ENCODE peak calls at places on chromosomes 16 and 17, in eight cellular contexts. U is fibroblast of lung, B is endothelial cell of umbilical vein, G is IMR-90, Y is PC-3, V is neural progenitor cell, S is GM23248, T is H9. I is an unnamed sample. For H4K20me1 and H3K27me3, the result is how much of the 10 kb centered on the place peaks cover.

GRCh38 chr16:50114357-50115129 is 38.6 kb upstream of the TENT4B start:
- DNase-seq in U (no peak), B (no peak), G (no peak), Y (peak), V (no peak), S (peak), T (peak), I (no peak)

GRCh38 chr17:75074532-75074931 is 13.2 kb upstream of the SLC16A5 start:
- DNase-seq in U (no peak), B (no peak), G (no peak), Y (no peak), V (no peak), S (no peak), T (no peak), I (no peak)

GRCh38 chr17:80947200-80947940 is 44.3 kb upstream of the CHMP6 start:
- DNase-seq in U (no peak), B (no peak), G (no peak), Y (no peak), V (no peak), S (no peak), T (no peak), I (no peak)

GRCh38 chr16:10539256-10539655 is 41.1 kb downstream of the EMP2 start:
- DNase-seq in U (no peak), B (no peak), G (no peak), Y (peak), V (no peak), S (no peak), T (no peak), I (no peak)

GRCh38 chr16:84062734-84063640 is 20.4 kb upstream of the SLC38A8 start:
- DNase-seq in U (peak), B (peak), G (peak), Y (peak), V (peak), S (peak), T (peak), I (peak)

GRCh38 chr16:30659507-30660423 is 1.5 kb downstream of the FBRS start:
- DNase-seq in U (peak), B (peak), G (no peak), Y (no peak), V (peak), S (peak), T (no peak), I (peak)

GRCh38 chr16:23952128-23953041 is 116.6 kb downstream of the PRKCB start:
- DNase-seq in U (no peak), B (no peak), G (peak), Y (no peak), V (peak), S (no peak), T (no peak), I (no peak)

GRCh38 chr17:2337811-2338657 is 733 bp downstream of the SGSM2 start:
- DNase-seq in U (peak), B (peak), G (peak), Y (peak), V (peak), S (peak), T (peak), I (peak)

GRCh38 chr16:52538511-52538910 is 8.4 kb downstream of the TOX3 start:
- DNase-seq in U (no peak), B (no peak), G (no peak), Y (no peak), V (no peak), S (no peak), T (no peak), I (no peak)

GRCh38 chr17:7246779-7247178 is 4.5 kb upstream of the GABARAP start:
- DNase-seq in U (no peak), B (no peak), G (no peak), Y (no peak), V (no peak), S (no peak), T (no peak), I (no peak)

GRCh38 chr16:73768786-73769203 is 527.8 kb upstream of the PSMD7 start:
- DNase-seq in U (peak), B (no peak), G (no peak), Y (peak), V (no peak), S (no peak), T (no peak), I (no peak)

GRCh38 chr16:88941933-88942909 is 34.8 kb downstream of the CBFA2T3 start:
- DNase-seq in U (peak), B (no peak), G (no peak), Y (no peak), V (peak), S (peak), T (peak), I (peak)

GRCh38 chr16:21523411-21524067 is 75.8 kb upstream of the METTL9 start:
- DNase-seq in U (no peak), B (no peak), G (no peak), Y (no peak), V (peak), S (peak), T (no peak), I (peak)

GRCh38 chr17:45702666-45703266 is 81.4 kb upstream of the CRHR1 start:
- DNase-seq in U (peak), B (peak), G (peak), Y (peak), V (peak), S (peak), T (no peak), I (no peak)

GRCh38 chr17:79927136-79927661 is 88.0 kb upstream of the CBX4 start:
- DNase-seq in U (no peak), B (no peak), G (no peak), Y (no peak), V (no peak), S (no peak), T (no peak), I (no peak)

GRCh38 chr16:18796377-18796776 is 5.0 kb downstream of the ARL6IP1 start:
- DNase-seq in U (no peak), B (peak), G (no peak), Y (no peak), V (no peak), S (no peak), T (no peak), I (no peak)

GRCh38 chr17:42387663-42388380 is 420 bp downstream of the STAT3 start:
- DNase-seq in U (peak), B (peak), G (no peak), Y (no peak), V (peak), S (peak), T (peak), I (peak)

GRCh38 chr16:12436201-12436657 is 367.5 kb downstream of the CPPED1 start:
- DNase-seq in U (no peak), B (no peak), G (no peak), Y (no peak), V (peak), S (no peak), T (peak), I (no peak)

GRCh38 chr17:64628641-64629040 is 33.5 kb downstream of the SMURF2 start:
- DNase-seq in U (no peak), B (no peak), G (no peak), Y (no peak), V (no peak), S (peak), T (no peak), I (no peak)

GRCh38 chr17:1762906-1763829 is 1.3 kb downstream of the SERPINF1 start:
- DNase-seq in U (peak), B (no peak), G (peak), Y (no peak), V (peak), S (peak), T (no peak), I (no peak)

GRCh38 chr17:57605734-57606105 is 139.4 kb downstream of the CCDC182 start:
- DNase-seq in U (no peak), B (no peak), G (no peak), Y (no peak), V (no peak), S (no peak), T (no peak), I (no peak)

GRCh38 chr17:16013943-16014407 is 14.4 kb downstream of the TTC19 start:
- DNase-seq in U (peak), B (peak), G (peak), Y (peak), V (peak), S (peak), T (no peak), I (no peak)

GRCh38 chr16:1614226-1615102 is 2.3 kb downstream of the CRAMP1 start:
- DNase-seq in U (peak), B (peak), G (peak), Y (peak), V (peak), S (peak), T (no peak), I (peak)

GRCh38 chr16:50509521-50510341 is 38.5 kb upstream of the NKD1 start:
- DNase-seq in U (peak), B (peak), G (peak), Y (peak), V (peak), S (peak), T (peak), I (peak)

GRCh38 chr16:27367463-27368357 is 34.3 kb upstream of the IL21R start:
- DNase-seq in U (peak), B (peak), G (peak), Y (peak), V (peak), S (peak), T (peak), I (peak)

GRCh38 chr17:65557349-65558310 is 3.8 kb downstream of the AXIN2 start:
- DNase-seq in U (no peak), B (no peak), G (peak), Y (no peak), V (no peak), S (peak), T (no peak), I (no peak)

GRCh38 chr16:11796227-11797165 is 562 bp downstream of the ZC3H7A start:
- DNase-seq in U (peak), B (peak), G (peak), Y (peak), V (peak), S (peak), T (peak), I (peak)

GRCh38 chr17:79801156-79802038 is 4.5 kb upstream of the CBX8 start:
- DNase-seq in U (no peak), B (no peak), G (no peak), Y (peak), V (peak), S (peak), T (peak), I (no peak)

GRCh38 chr16:54180421-54181359 is 105.9 kb downstream of the IRX3 start:
- DNase-seq in U (no peak), B (no peak), G (no peak), Y (no peak), V (no peak), S (no peak), T (no peak), I (no peak)

GRCh38 chr16:4945560-4946502 is 8.9 kb upstream of the PPL start:
- DNase-seq in U (peak), B (no peak), G (no peak), Y (peak), V (no peak), S (peak), T (no peak), I (no peak)

GRCh38 chr16:5756969-5757368 is 659.4 kb upstream of the EEF2KMT start:
- DNase-seq in U (no peak), B (no peak), G (no peak), Y (no peak), V (peak), S (no peak), T (no peak), I (peak)

GRCh38 chr16:10655415-10655977 is 39.2 kb downstream of the TEKT5 start:
- DNase-seq in U (no peak), B (no peak), G (no peak), Y (peak), V (no peak), S (no peak), T (no peak), I (no peak)

GRCh38 chr17:59838196-59838911 is 54.4 kb downstream of the TUBD1 start:
- DNase-seq in U (peak), B (peak), G (no peak), Y (peak), V (no peak), S (peak), T (no peak), I (peak)

GRCh38 chr16:4679854-4680636 is 13.3 kb upstream of the NUDT16L1 start:
- DNase-seq in U (peak), B (no peak), G (peak), Y (peak), V (no peak), S (peak), T (no peak), I (no peak)

GRCh38 chr17:78343433-78344201 is 16.3 kb downstream of the SOCS3 start:
- DNase-seq in U (no peak), B (no peak), G (no peak), Y (no peak), V (no peak), S (no peak), T (peak), I (peak)

GRCh38 chr16:85657267-85657650 is 31.5 kb downstream of the GINS2 start:
- DNase-seq in U (no peak), B (no peak), G (no peak), Y (no peak), V (no peak), S (no peak), T (no peak), I (no peak)
- H4K20me1 ChIP-seq in U (under half), B (under half), G (under half), Y (under half), V (under half), S (under half), T (under half), I (under half)

GRCh38 chr17:48569676-48570324 is 8.3 kb downstream of the HOXB4 start:
- DNase-seq in U (peak), B (peak), G (peak), Y (no peak), V (no peak), S (no peak), T (no peak), I (no peak)
- H3K27me3 ChIP-seq in U (under half), B (under half), G (under half), Y (under half), V (half or more), S (under half), T (half or more), I (under half)

DNA sequence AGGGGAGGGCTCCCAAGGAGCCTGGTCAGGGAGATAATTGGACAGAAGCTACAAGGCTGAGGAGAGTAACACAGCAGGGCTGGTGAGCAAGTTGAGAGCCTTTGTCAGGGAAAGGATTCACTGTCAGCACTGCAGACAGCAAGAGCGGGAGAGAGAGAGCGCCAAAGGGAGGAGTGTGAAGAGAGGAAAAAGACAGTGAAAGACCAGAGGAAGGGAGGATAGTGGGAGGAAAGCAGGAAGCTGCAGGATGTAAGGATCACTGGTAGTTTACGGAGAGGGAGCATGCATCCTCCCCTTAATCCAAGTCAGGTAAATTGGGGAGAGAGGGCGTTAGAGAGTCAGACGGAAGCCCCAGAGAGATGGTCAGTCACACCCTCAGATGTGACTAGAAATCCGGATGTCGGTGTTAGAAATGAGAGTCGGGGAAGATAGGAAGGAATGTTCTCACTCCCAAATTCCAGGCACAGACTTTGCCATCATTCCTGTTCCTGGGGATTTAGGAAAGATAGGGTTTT is 13.8 kb upstream of the SPOP start:
- DNase-seq in U (no peak), B (no peak), G (no peak), Y (no peak), V (no peak), S (peak), T (no peak), I (no peak)
- H3K9ac ChIP-seq in U (no peak), B (no peak), G (no peak), Y (no peak), V (no peak), S (peak), T (no peak), I (no peak)

DNA sequence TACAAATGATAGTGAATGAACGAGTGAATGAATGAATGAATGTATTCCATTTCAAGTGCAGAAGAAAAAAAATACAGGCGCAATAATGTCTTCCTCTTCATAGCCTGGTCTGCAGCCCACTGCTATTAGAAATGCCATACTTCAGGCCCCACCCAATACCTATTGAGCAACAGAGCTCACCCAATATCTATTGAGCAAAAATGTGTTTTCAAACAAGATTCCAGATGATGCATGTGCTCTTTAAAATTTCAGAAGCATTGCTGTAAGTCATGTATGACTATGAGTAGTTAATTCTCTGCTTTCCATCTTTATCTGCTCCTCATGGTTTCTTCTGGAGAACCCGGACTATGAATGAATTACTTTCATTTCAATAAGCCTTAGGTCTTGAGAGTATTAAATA is 308.2 kb downstream of the XYLT1 start:
- DNase-seq in U (no peak), B (no peak), G (no peak), Y (no peak), V (no peak), S (peak), T (no peak), I (no peak)
- H4K20me1 ChIP-seq in U (under half), B (under half), G (under half), Y (under half), V (under half), S (under half), T (under half), I (under half)

DNA sequence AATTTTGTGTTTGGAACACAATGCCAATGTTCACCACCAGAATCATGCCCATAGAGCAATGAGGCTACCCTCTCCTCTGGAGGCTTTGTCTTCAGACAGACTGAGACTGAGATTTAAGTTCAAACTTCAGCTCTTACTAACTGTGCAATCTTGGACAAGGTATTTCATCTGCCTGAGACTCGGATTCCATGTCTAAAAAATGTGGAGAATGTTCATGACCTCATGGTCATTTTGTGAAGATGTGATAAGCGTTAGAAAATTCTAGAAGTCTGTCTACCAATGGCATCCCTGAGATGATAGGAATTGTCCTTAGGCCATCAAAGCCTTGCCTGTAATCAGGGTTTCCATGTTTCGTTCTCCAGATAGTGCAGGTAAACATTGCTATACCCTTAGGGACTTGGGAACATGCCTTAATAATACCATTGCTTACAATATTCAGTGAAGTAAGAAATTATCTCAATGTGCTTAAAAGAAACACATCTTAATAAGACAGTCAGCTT is 388.2 kb upstream of the MAF start:
- DNase-seq in U (no peak), B (no peak), G (no peak), Y (no peak), V (no peak), S (no peak), T (no peak), I (no peak)
- H3K27me3 ChIP-seq in U (under half), B (under half), G (under half), Y (under half), V (under half), S (under half), T (under half), I (under half)

DNA sequence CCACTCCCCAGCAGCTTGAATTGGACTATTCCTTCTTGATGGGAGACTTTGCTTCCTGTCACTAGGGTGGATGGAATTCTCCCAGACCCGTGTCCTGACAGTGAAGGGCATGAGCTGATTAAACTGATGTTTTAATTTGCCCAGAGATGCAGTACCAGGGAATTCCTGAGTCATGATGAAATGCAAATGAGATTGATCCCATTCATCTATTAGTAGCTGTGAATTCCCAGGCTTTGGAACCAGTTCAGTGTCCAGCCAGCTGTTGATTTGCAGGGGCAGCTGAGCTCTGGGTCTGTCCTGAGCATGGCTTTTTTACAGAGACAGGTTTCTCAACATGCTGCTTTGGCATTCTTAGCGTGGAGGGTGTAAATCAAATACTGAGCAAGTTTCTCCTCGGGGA is 157.9 kb downstream of the PITPNC1 start:
- DNase-seq in U (no peak), B (peak), G (no peak), Y (no peak), V (peak), S (no peak), T (peak), I (no peak)
- H3K9ac ChIP-seq in U (no peak), B (no peak), G (no peak), Y (no peak), V (peak), S (no peak), T (no peak), I (no peak)

I was measured in Karpas-422.